ENCODE peak calls at places on chromosomes 2 and 18, in five cellular contexts. One of them, this sample, is unnamed.

GRCh38 chr2:229731916-229732315 is 17.6 kb upstream of the DNER start:
- DNase-seq in mucosa of gallbladder: no peak
- DNase-seq in astrocyte of the cerebellum: no peak
- DNase-seq in SHP77 treated with DMSO at 0.1 percent for 48 hours: no peak
- DNase-seq in NCI-H748 treated with DMSO at 0.1 percent for 48 hours: no peak
- DNase-seq in this sample: no peak

GRCh38 chr2:64812298-64812697 is 158.6 kb upstream of the SERTAD2 start:
- DNase-seq in mucosa of gallbladder: no peak
- DNase-seq in NCI-H748 treated with DMSO at 0.1 percent for 48 hours: no peak
- DNase-seq in SHP77 treated with DMSO at 0.1 percent for 48 hours: no peak
- DNase-seq in astrocyte of the cerebellum: no peak
- DNase-seq in this sample: no peak

GRCh38 chr2:42810971-42811865 is 18.8 kb upstream of the HAAO start:
- DNase-seq in SHP77 treated with DMSO at 0.1 percent for 48 hours: peak; percentile 60
- DNase-seq in astrocyte of the cerebellum: no peak
- DNase-seq in mucosa of gallbladder: peak; percentile 50
- DNase-seq in NCI-H748 treated with DMSO at 0.1 percent for 48 hours: peak; percentile 39
- DNase-seq in this sample: no peak

GRCh38 chr2:202695166-202695565 is 60.4 kb downstream of the FAM117B start:
- DNase-seq in NCI-H748 treated with DMSO at 0.1 percent for 48 hours: no peak
- DNase-seq in mucosa of gallbladder: no peak
- DNase-seq in astrocyte of the cerebellum: no peak
- DNase-seq in SHP77 treated with DMSO at 0.1 percent for 48 hours: no peak
- DNase-seq in this sample: no peak

GRCh38 chr2:181684454-181685149 is 4.3 kb upstream of the NEUROD1 start:
- DNase-seq in astrocyte of the cerebellum: no peak
- DNase-seq in NCI-H748 treated with DMSO at 0.1 percent for 48 hours: no peak
- DNase-seq in SHP77 treated with DMSO at 0.1 percent for 48 hours: no peak
- DNase-seq in mucosa of gallbladder: no peak
- DNase-seq in this sample: no peak

GRCh38 chr2:98346259-98347236 is at the start of gene CNGA3:
- DNase-seq in mucosa of gallbladder: no peak
- DNase-seq in SHP77 treated with DMSO at 0.1 percent for 48 hours: no peak
- DNase-seq in astrocyte of the cerebellum: no peak
- DNase-seq in NCI-H748 treated with DMSO at 0.1 percent for 48 hours: no peak
- DNase-seq in this sample: no peak

GRCh38 chr18:78860117-78860516 is 119.5 kb upstream of the SALL3 start:
- DNase-seq in SHP77 treated with DMSO at 0.1 percent for 48 hours: no peak
- DNase-seq in astrocyte of the cerebellum: no peak
- DNase-seq in NCI-H748 treated with DMSO at 0.1 percent for 48 hours: no peak
- DNase-seq in mucosa of gallbladder: no peak
- DNase-seq in this sample: no peak

GRCh38 chr2:239457586-239458445 is 57.0 kb upstream of the HDAC4 start:
- DNase-seq in SHP77 treated with DMSO at 0.1 percent for 48 hours: no peak
- DNase-seq in NCI-H748 treated with DMSO at 0.1 percent for 48 hours: no peak
- DNase-seq in astrocyte of the cerebellum: no peak
- DNase-seq in mucosa of gallbladder: peak; percentile 6
- DNase-seq in this sample: no peak

GRCh38 chr2:219285894-219286425 is 6.8 kb downstream of the DNAJB2 start:
- DNase-seq in astrocyte of the cerebellum: no peak
- DNase-seq in SHP77 treated with DMSO at 0.1 percent for 48 hours: no peak
- DNase-seq in mucosa of gallbladder: no peak
- DNase-seq in NCI-H748 treated with DMSO at 0.1 percent for 48 hours: no peak
- DNase-seq in this sample: no peak

GRCh38 chr18:75269140-75269676 is 58.6 kb downstream of the TSHZ1 start:
- DNase-seq in astrocyte of the cerebellum: no peak
- DNase-seq in mucosa of gallbladder: no peak
- DNase-seq in NCI-H748 treated with DMSO at 0.1 percent for 48 hours: no peak
- DNase-seq in SHP77 treated with DMSO at 0.1 percent for 48 hours: peak; percentile 71
- DNase-seq in this sample: no peak

GRCh38 chr2:39370101-39370500 is 67.0 kb downstream of the MAP4K3 start:
- DNase-seq in SHP77 treated with DMSO at 0.1 percent for 48 hours: no peak
- DNase-seq in mucosa of gallbladder: no peak
- DNase-seq in astrocyte of the cerebellum: no peak
- DNase-seq in NCI-H748 treated with DMSO at 0.1 percent for 48 hours: no peak
- DNase-seq in this sample: no peak

GRCh38 chr2:137828624-137829023 is 135.6 kb upstream of the HNMT start:
- DNase-seq in SHP77 treated with DMSO at 0.1 percent for 48 hours: no peak
- DNase-seq in mucosa of gallbladder: no peak
- DNase-seq in astrocyte of the cerebellum: no peak
- DNase-seq in NCI-H748 treated with DMSO at 0.1 percent for 48 hours: no peak
- DNase-seq in this sample: no peak

GRCh38 chr2:195322324-195322723 is 334.7 kb upstream of the SLC39A10 start:
- DNase-seq in astrocyte of the cerebellum: no peak
- DNase-seq in mucosa of gallbladder: no peak
- DNase-seq in SHP77 treated with DMSO at 0.1 percent for 48 hours: peak; percentile 49
- DNase-seq in NCI-H748 treated with DMSO at 0.1 percent for 48 hours: no peak
- DNase-seq in this sample: no peak

GRCh38 chr2:127759931-127760330 is 51.0 kb downstream of the WDR33 start:
- DNase-seq in SHP77 treated with DMSO at 0.1 percent for 48 hours: no peak
- DNase-seq in NCI-H748 treated with DMSO at 0.1 percent for 48 hours: no peak
- DNase-seq in astrocyte of the cerebellum: no peak
- DNase-seq in mucosa of gallbladder: no peak
- DNase-seq in this sample: no peak

GRCh38 chr2:74789278-74789677 is 44.6 kb upstream of the HK2 start:
- DNase-seq in NCI-H748 treated with DMSO at 0.1 percent for 48 hours: no peak
- DNase-seq in astrocyte of the cerebellum: no peak
- DNase-seq in mucosa of gallbladder: no peak
- DNase-seq in SHP77 treated with DMSO at 0.1 percent for 48 hours: no peak
- DNase-seq in this sample: no peak

GRCh38 chr18:44851806-44852205 is 171.1 kb downstream of the SETBP1 start:
- DNase-seq in SHP77 treated with DMSO at 0.1 percent for 48 hours: peak; percentile 39
- DNase-seq in mucosa of gallbladder: no peak
- DNase-seq in astrocyte of the cerebellum: no peak
- DNase-seq in NCI-H748 treated with DMSO at 0.1 percent for 48 hours: peak; percentile 84
- DNase-seq in this sample: no peak

GRCh38 chr18:67290421-67290820 is 226.1 kb downstream of the DSEL start:
- DNase-seq in SHP77 treated with DMSO at 0.1 percent for 48 hours: no peak
- DNase-seq in mucosa of gallbladder: no peak
- DNase-seq in NCI-H748 treated with DMSO at 0.1 percent for 48 hours: no peak
- DNase-seq in astrocyte of the cerebellum: no peak
- DNase-seq in this sample: no peak

GRCh38 chr2:27092696-27093429 is 6.3 kb downstream of the KHK start:
- DNase-seq in NCI-H748 treated with DMSO at 0.1 percent for 48 hours: no peak
- DNase-seq in SHP77 treated with DMSO at 0.1 percent for 48 hours: no peak
- DNase-seq in astrocyte of the cerebellum: no peak
- DNase-seq in mucosa of gallbladder: no peak
- DNase-seq in this sample: no peak

GRCh38 chr2:112679484-112679883 is 33.7 kb downstream of the SLC20A1 start:
- DNase-seq in NCI-H748 treated with DMSO at 0.1 percent for 48 hours: no peak
- DNase-seq in SHP77 treated with DMSO at 0.1 percent for 48 hours: no peak
- DNase-seq in astrocyte of the cerebellum: no peak
- DNase-seq in mucosa of gallbladder: no peak
- DNase-seq in this sample: no peak

GRCh38 chr18:67926929-67927864 is 410.7 kb upstream of the DSEL start:
- DNase-seq in SHP77 treated with DMSO at 0.1 percent for 48 hours: no peak
- DNase-seq in NCI-H748 treated with DMSO at 0.1 percent for 48 hours: no peak
- DNase-seq in mucosa of gallbladder: no peak
- DNase-seq in astrocyte of the cerebellum: no peak
- DNase-seq in this sample: peak; percentile 43

GRCh38 chr2:192087398-192087958 is 107.3 kb downstream of the TMEFF2 start:
- DNase-seq in mucosa of gallbladder: no peak
- DNase-seq in NCI-H748 treated with DMSO at 0.1 percent for 48 hours: no peak
- DNase-seq in astrocyte of the cerebellum: peak; percentile 57
- DNase-seq in SHP77 treated with DMSO at 0.1 percent for 48 hours: no peak
- DNase-seq in this sample: no peak

GRCh38 chr2:201357216-201357615 is at the start of gene FLACC1:
- DNase-seq in astrocyte of the cerebellum: peak; percentile 49
- DNase-seq in mucosa of gallbladder: no peak
- DNase-seq in SHP77 treated with DMSO at 0.1 percent for 48 hours: no peak
- DNase-seq in NCI-H748 treated with DMSO at 0.1 percent for 48 hours: no peak
- DNase-seq in this sample: peak; percentile 94

GRCh38 chr2:1041012-1041805 is 90.6 kb downstream of the SNTG2 start:
- DNase-seq in astrocyte of the cerebellum: no peak
- DNase-seq in NCI-H748 treated with DMSO at 0.1 percent for 48 hours: peak; percentile 17
- DNase-seq in SHP77 treated with DMSO at 0.1 percent for 48 hours: no peak
- DNase-seq in mucosa of gallbladder: no peak
- DNase-seq in this sample: no peak

GRCh38 chr18:27075828-27076227 is 109.3 kb downstream of the CHST9 start:
- DNase-seq in astrocyte of the cerebellum: no peak
- DNase-seq in SHP77 treated with DMSO at 0.1 percent for 48 hours: no peak
- DNase-seq in mucosa of gallbladder: no peak
- DNase-seq in NCI-H748 treated with DMSO at 0.1 percent for 48 hours: peak; percentile 79
- DNase-seq in this sample: no peak

GRCh38 chr2:46848446-46848845 is 67.2 kb downstream of the MCFD2 start:
- DNase-seq in SHP77 treated with DMSO at 0.1 percent for 48 hours: no peak
- DNase-seq in mucosa of gallbladder: no peak
- DNase-seq in astrocyte of the cerebellum: no peak
- DNase-seq in NCI-H748 treated with DMSO at 0.1 percent for 48 hours: no peak
- DNase-seq in this sample: no peak

GRCh38 chr2:85089464-85090072 is 43.6 kb upstream of the TCF7L1 start:
- DNase-seq in astrocyte of the cerebellum: no peak
- DNase-seq in NCI-H748 treated with DMSO at 0.1 percent for 48 hours: no peak
- DNase-seq in SHP77 treated with DMSO at 0.1 percent for 48 hours: no peak
- DNase-seq in mucosa of gallbladder: no peak
- DNase-seq in this sample: no peak

GRCh38 chr2:88252646-88253045 is 82.5 kb downstream of the THNSL2 start:
- DNase-seq in SHP77 treated with DMSO at 0.1 percent for 48 hours: no peak
- DNase-seq in astrocyte of the cerebellum: no peak
- DNase-seq in NCI-H748 treated with DMSO at 0.1 percent for 48 hours: no peak
- DNase-seq in mucosa of gallbladder: no peak
- DNase-seq in this sample: no peak

GRCh38 chr2:143803936-143804335 is 674.7 kb downstream of the ARHGAP15 start:
- DNase-seq in astrocyte of the cerebellum: no peak
- DNase-seq in NCI-H748 treated with DMSO at 0.1 percent for 48 hours: no peak
- DNase-seq in SHP77 treated with DMSO at 0.1 percent for 48 hours: no peak
- DNase-seq in mucosa of gallbladder: no peak
- DNase-seq in this sample: peak; percentile 82

GRCh38 chr18:13290856-13291271 is 72.3 kb downstream of the LDLRAD4 start:
- DNase-seq in mucosa of gallbladder: no peak
- DNase-seq in SHP77 treated with DMSO at 0.1 percent for 48 hours: peak; percentile 28
- DNase-seq in astrocyte of the cerebellum: no peak
- DNase-seq in NCI-H748 treated with DMSO at 0.1 percent for 48 hours: no peak
- DNase-seq in this sample: no peak

GRCh38 chr2:33588246-33588645 is 10.9 kb downstream of the FAM98A start:
- DNase-seq in astrocyte of the cerebellum: no peak
- DNase-seq in SHP77 treated with DMSO at 0.1 percent for 48 hours: no peak
- DNase-seq in mucosa of gallbladder: no peak
- DNase-seq in NCI-H748 treated with DMSO at 0.1 percent for 48 hours: no peak
- DNase-seq in this sample: no peak

GRCh38 chr2:240573516-240574385 is 5.5 kb downstream of the RNPEPL1 start:
- DNase-seq in astrocyte of the cerebellum: no peak
- DNase-seq in SHP77 treated with DMSO at 0.1 percent for 48 hours: no peak
- DNase-seq in NCI-H748 treated with DMSO at 0.1 percent for 48 hours: no peak
- DNase-seq in mucosa of gallbladder: no peak
- DNase-seq in this sample: no peak

GRCh38 chr2:16120591-16120990 is 180.2 kb downstream of the MYCN start:
- DNase-seq in NCI-H748 treated with DMSO at 0.1 percent for 48 hours: no peak
- DNase-seq in astrocyte of the cerebellum: no peak
- DNase-seq in mucosa of gallbladder: no peak
- DNase-seq in SHP77 treated with DMSO at 0.1 percent for 48 hours: no peak
- DNase-seq in this sample: no peak

GRCh38 chr2:239164281-239164871 is 236.4 kb downstream of the HDAC4 start:
- DNase-seq in NCI-H748 treated with DMSO at 0.1 percent for 48 hours: no peak
- DNase-seq in SHP77 treated with DMSO at 0.1 percent for 48 hours: no peak
- DNase-seq in mucosa of gallbladder: no peak
- DNase-seq in astrocyte of the cerebellum: no peak
- DNase-seq in this sample: no peak

GRCh38 chr2:102001767-102002142 is 10.0 kb downstream of the IL1R2 start:
- DNase-seq in mucosa of gallbladder: no peak
- DNase-seq in NCI-H748 treated with DMSO at 0.1 percent for 48 hours: no peak
- DNase-seq in SHP77 treated with DMSO at 0.1 percent for 48 hours: no peak
- DNase-seq in astrocyte of the cerebellum: no peak
- DNase-seq in this sample: no peak

GRCh38 chr2:241764272-241765241 is 12.1 kb upstream of the GAL3ST2 start:
- DNase-seq in astrocyte of the cerebellum: no peak
- DNase-seq in SHP77 treated with DMSO at 0.1 percent for 48 hours: no peak
- DNase-seq in NCI-H748 treated with DMSO at 0.1 percent for 48 hours: no peak
- DNase-seq in mucosa of gallbladder: no peak
- DNase-seq in this sample: no peak

GRCh38 chr2:158914731-158915130 is 53.7 kb upstream of the TANC1 start:
- DNase-seq in astrocyte of the cerebellum: no peak
- DNase-seq in mucosa of gallbladder: no peak
- DNase-seq in SHP77 treated with DMSO at 0.1 percent for 48 hours: no peak
- DNase-seq in NCI-H748 treated with DMSO at 0.1 percent for 48 hours: no peak
- DNase-seq in this sample: no peak

GRCh38 chr18:14930076-14930475 is 182.1 kb downstream of the ANKRD30B start:
- DNase-seq in SHP77 treated with DMSO at 0.1 percent for 48 hours: no peak
- DNase-seq in mucosa of gallbladder: no peak
- DNase-seq in NCI-H748 treated with DMSO at 0.1 percent for 48 hours: no peak
- DNase-seq in astrocyte of the cerebellum: no peak
- DNase-seq in this sample: no peak